ENCODE peak calls at places on chromosomes 16 and 17, in six cellular contexts. J is A549, N is tibial nerve, X is H1, O is IMR-90, P is body of pancreas. R is an unnamed sample.

GRCh38 chr17:15023589-15023988 is 241.5 kb downstream of the PMP22 start:
- DNase-seq in P (no peak), N (no peak), J (no peak), O (no peak), X (no peak), R (no peak)

GRCh38 chr16:53912155-53912554 is 208.2 kb downstream of the FTO start:
- DNase-seq in J (no peak), X (no peak), O (no peak), N (no peak), P (no peak), R (no peak)

GRCh38 chr16:54482892-54483574 is 196.4 kb upstream of the IRX3 start:
- DNase-seq in P (no peak), N (no peak), X (no peak), J (no peak), O (no peak), R (no peak)

GRCh38 chr16:49636608-49637007 is 219.3 kb downstream of the ZNF423 start:
- DNase-seq in P (no peak), N (no peak), O (no peak), X (no peak), J (no peak), R (no peak)

GRCh38 chr17:54901230-54901847 is 687 bp downstream of the TOM1L1 start:
- DNase-seq in N (no peak), X (no peak), J (peak), O (peak), P (no peak), R (no peak)

GRCh38 chr16:24580665-24581064 is 41.3 kb downstream of the RBBP6 start:
- DNase-seq in N (no peak), J (peak), P (no peak), X (no peak), O (peak), R (no peak)

GRCh38 chr16:50114357-50115129 is 38.6 kb upstream of the TENT4B start:
- DNase-seq in N (no peak), O (no peak), J (no peak), P (no peak), X (no peak), R (no peak)

GRCh38 chr16:72108353-72109102 is 14.9 kb downstream of the DHX38 start:
- DNase-seq in O (no peak), J (no peak), X (no peak), N (no peak), P (no peak), R (no peak)

GRCh38 chr16:89096768-89097527 is 3.3 kb downstream of the ACSF3 start:
- DNase-seq in N (no peak), P (no peak), X (no peak), J (no peak), O (peak), R (no peak)

DNA sequence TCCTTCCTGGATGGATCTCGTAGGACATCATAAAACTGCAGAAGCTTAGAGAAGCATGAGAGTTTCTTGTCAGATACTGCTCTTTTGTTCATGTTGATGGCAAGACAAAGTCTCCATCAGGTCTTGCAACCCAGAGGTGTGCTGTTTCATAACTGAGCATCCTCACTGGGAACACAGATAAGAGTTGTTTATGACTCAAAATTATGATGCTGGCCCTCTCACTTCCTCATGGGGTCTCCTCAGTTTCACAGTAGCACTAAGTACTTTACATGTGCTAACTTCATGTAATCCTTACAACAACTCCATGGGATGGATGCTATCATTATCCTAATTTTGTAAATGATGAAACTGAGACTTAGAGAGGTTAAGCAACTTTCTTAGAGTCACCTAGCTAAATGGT is 14.4 kb downstream of the SCPEP1 start:
- DNase-seq in J (no peak), X (no peak), N (no peak), P (no peak), O (no peak), R (no peak)
- TF ChIP-seq POLR2A in J (no peak), X (no peak), N (no peak), P (no peak), O (no peak), R (no peak)

DNA sequence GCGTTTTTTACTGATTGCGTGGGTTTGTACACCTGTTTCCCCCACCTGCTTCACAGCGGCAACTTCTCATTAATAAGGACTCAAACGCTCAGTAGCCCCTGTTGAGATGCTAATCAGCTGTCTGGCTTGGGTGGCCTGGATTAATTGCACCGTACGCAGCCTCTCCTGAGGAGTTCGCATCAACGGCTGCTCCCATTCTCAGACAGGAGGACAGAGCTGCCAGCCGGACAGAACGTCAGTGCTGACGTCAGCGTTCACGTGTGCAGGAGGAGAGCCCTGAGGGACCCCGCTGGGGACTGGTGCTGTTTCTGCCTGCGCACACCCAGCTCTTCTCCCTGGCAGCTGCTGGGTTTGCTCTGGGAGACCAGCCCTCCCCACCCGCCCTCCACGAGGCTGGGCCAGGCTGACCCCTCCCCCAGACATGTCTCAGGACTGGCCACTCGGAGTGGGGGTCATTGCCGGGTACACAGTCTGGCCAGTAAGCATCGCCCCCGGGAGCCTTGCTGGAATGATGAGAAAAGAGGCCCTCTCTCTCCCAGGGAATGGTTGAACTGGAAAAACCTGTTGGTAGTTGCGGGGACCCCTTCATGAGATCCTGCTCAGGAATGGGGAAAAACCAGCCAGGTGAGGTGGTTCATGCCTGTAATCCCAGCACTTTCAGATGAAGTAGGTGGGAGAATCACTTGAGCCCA is 5.7 kb upstream of the BANP start:
- DNase-seq in N (peak), O (peak), J (peak), X (no peak), P (peak), R (peak)
- TF ChIP-seq POLR2A in N (no peak), O (peak), J (no peak), X (no peak), P (peak), R (no peak)

GRCh38 chr16:5071681-5072333 is at the start of gene ALG1:
- DNase-seq in X (no peak), N (peak), P (peak), J (peak), O (peak), R (peak)
- TF ChIP-seq POLR2A in X (peak), N (no peak), P (peak), J (peak), O (peak), R (peak)

GRCh38 chr17:77613627-77614026 is 344.9 kb upstream of the TNRC6C start:
- DNase-seq in J (no peak), O (no peak), X (no peak), P (no peak), N (peak), R (no peak)

GRCh38 chr17:77610980-77611641 is 347.4 kb upstream of the TNRC6C start:
- DNase-seq in O (no peak), N (no peak), X (no peak), J (no peak), P (no peak), R (no peak)

GRCh38 chr17:77615672-77616242 is 342.7 kb upstream of the TNRC6C start:
- DNase-seq in J (peak), O (no peak), P (no peak), N (no peak), X (no peak), R (no peak)

GRCh38 chr17:77611791-77612466 is 346.6 kb upstream of the TNRC6C start:
- DNase-seq in P (no peak), N (no peak), O (no peak), X (no peak), J (no peak), R (peak)

DNA sequence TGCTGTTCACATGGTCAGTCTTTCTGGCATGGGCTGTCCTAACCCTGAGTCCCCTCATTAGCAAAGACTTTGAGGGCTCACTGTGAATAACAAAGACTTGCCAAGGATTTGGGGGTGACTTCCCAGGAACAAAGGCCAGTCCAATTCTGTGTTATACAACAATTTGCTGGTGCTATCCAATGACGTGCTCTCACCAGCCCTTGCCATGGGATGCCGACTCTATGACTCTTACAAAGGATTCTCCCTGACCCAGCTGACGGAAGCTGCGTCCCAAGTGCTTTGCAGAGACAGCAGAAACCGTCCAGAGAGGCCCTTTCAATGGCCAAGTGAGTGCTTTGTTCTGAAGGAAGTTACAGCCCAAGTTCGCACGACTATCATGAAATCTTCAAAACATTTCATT is 345.3 kb upstream of the TNRC6C start:
- DNase-seq in P (no peak), N (peak), O (no peak), J (no peak), X (no peak), R (no peak)
- TF ChIP-seq POLR2A in P (no peak), N (no peak), O (no peak), J (no peak), X (no peak), R (no peak)

GRCh38 chr17:42781639-42782401 is 1.4 kb downstream of the WNK4 start:
- DNase-seq in O (no peak), N (no peak), P (no peak), X (no peak), J (no peak), R (no peak)
- TF ChIP-seq POLR2A in O (no peak), N (no peak), P (no peak), X (no peak), J (no peak), R (peak)

DNA sequence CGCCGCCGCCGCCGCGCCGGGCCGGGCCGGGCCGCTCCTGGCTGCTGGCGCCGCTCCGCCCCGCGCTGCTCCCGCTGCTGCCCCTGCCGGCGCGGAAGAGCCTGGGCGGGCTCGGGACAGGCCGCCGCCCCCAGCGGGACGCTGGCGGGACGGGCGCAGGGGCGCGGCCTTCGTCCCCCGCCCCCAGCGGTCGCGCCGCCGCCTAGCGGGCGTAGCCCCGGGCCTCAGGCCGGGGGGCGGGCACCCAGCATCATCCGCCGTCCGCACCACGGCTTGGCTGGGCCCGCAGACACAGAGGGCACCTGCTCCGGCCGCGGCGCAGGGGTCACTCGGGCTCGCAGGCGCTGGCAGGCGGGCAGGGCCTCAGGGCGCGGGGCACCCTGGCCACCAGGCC is at the start of gene AMFR:
- DNase-seq in J (peak), N (peak), O (peak), X (peak), P (peak), R (peak)
- TF ChIP-seq POLR2A in J (peak), N (peak), O (no peak), X (no peak), P (no peak), R (peak)